ENCODE peak calls at places on chromosomes 6 and 20, in seven cellular contexts. One of them, this sample, is unnamed.

GRCh38 chr6:65155083-65155482 is 551.9 kb downstream of the EYS start:
- DNase-seq in stimulated activated CD4-positive, alpha-beta T cell treated with anti-CD3 and anti-CD28 coated beads, Interleukin-1b, Interleukin-23, amount 100 ng/mL, for 1 hour: no peak
- DNase-seq in neuronal stem cell: no peak
- DNase-seq in activated T-cell treated with anti-CD3 and anti-CD28 coated beads for 4 hours: no peak
- DNase-seq in HFFc6: no peak
- DNase-seq in AG08395: no peak
- DNase-seq in Daoy: no peak
- DNase-seq in this sample: no peak

GRCh38 chr6:89311853-89312531 is 3.1 kb downstream of the GABRR2 start:
- DNase-seq in stimulated activated CD4-positive, alpha-beta T cell treated with anti-CD3 and anti-CD28 coated beads, Interleukin-1b, Interleukin-23, amount 100 ng/mL, for 1 hour: no peak
- DNase-seq in neuronal stem cell: peak; percentile 73
- DNase-seq in activated T-cell treated with anti-CD3 and anti-CD28 coated beads for 4 hours: no peak
- DNase-seq in HFFc6: peak; percentile 66
- DNase-seq in AG08395: peak; percentile 68
- DNase-seq in Daoy: peak; percentile 59
- DNase-seq in this sample: no peak

GRCh38 chr6:79602859-79603258 is 28.3 kb upstream of the SH3BGRL2 start:
- DNase-seq in stimulated activated CD4-positive, alpha-beta T cell treated with anti-CD3 and anti-CD28 coated beads, Interleukin-1b, Interleukin-23, amount 100 ng/mL, for 1 hour: no peak
- DNase-seq in neuronal stem cell: no peak
- DNase-seq in activated T-cell treated with anti-CD3 and anti-CD28 coated beads for 4 hours: no peak
- DNase-seq in HFFc6: no peak
- DNase-seq in AG08395: no peak
- DNase-seq in Daoy: no peak
- DNase-seq in this sample: no peak

GRCh38 chr6:35072051-35072697 is 69.0 kb downstream of the TCP11 start:
- DNase-seq in stimulated activated CD4-positive, alpha-beta T cell treated with anti-CD3 and anti-CD28 coated beads, Interleukin-1b, Interleukin-23, amount 100 ng/mL, for 1 hour: no peak
- DNase-seq in neuronal stem cell: no peak
- DNase-seq in activated T-cell treated with anti-CD3 and anti-CD28 coated beads for 4 hours: no peak
- DNase-seq in HFFc6: no peak
- DNase-seq in AG08395: no peak
- DNase-seq in Daoy: no peak
- DNase-seq in this sample: no peak

GRCh38 chr20:20407891-20408805 is 40.2 kb downstream of the INSM1 start:
- DNase-seq in stimulated activated CD4-positive, alpha-beta T cell treated with anti-CD3 and anti-CD28 coated beads, Interleukin-1b, Interleukin-23, amount 100 ng/mL, for 1 hour: no peak
- DNase-seq in neuronal stem cell: no peak
- DNase-seq in activated T-cell treated with anti-CD3 and anti-CD28 coated beads for 4 hours: no peak
- DNase-seq in HFFc6: peak; percentile 21
- DNase-seq in AG08395: peak; percentile 37
- DNase-seq in Daoy: no peak
- DNase-seq in this sample: no peak

GRCh38 chr6:132391391-132392291 is 9.6 kb downstream of the MOXD1 start:
- DNase-seq in stimulated activated CD4-positive, alpha-beta T cell treated with anti-CD3 and anti-CD28 coated beads, Interleukin-1b, Interleukin-23, amount 100 ng/mL, for 1 hour: no peak
- DNase-seq in neuronal stem cell: peak; percentile 9
- DNase-seq in activated T-cell treated with anti-CD3 and anti-CD28 coated beads for 4 hours: no peak
- DNase-seq in HFFc6: peak; percentile 94
- DNase-seq in AG08395: peak; percentile 83
- DNase-seq in Daoy: peak; percentile 50
- DNase-seq in this sample: no peak

GRCh38 chr6:150881911-150882481 is 16.5 kb downstream of the MTHFD1L start:
- DNase-seq in stimulated activated CD4-positive, alpha-beta T cell treated with anti-CD3 and anti-CD28 coated beads, Interleukin-1b, Interleukin-23, amount 100 ng/mL, for 1 hour: no peak
- DNase-seq in neuronal stem cell: peak; percentile 66
- DNase-seq in activated T-cell treated with anti-CD3 and anti-CD28 coated beads for 4 hours: no peak
- DNase-seq in HFFc6: peak; percentile 97
- DNase-seq in AG08395: peak; percentile 93
- DNase-seq in Daoy: peak; percentile 84
- DNase-seq in this sample: no peak

GRCh38 chr6:38337819-38338465 is 301.8 kb downstream of the BTBD9 start:
- DNase-seq in stimulated activated CD4-positive, alpha-beta T cell treated with anti-CD3 and anti-CD28 coated beads, Interleukin-1b, Interleukin-23, amount 100 ng/mL, for 1 hour: no peak
- DNase-seq in neuronal stem cell: no peak
- DNase-seq in activated T-cell treated with anti-CD3 and anti-CD28 coated beads for 4 hours: no peak
- DNase-seq in HFFc6: peak; percentile 65
- DNase-seq in AG08395: peak; percentile 66
- DNase-seq in Daoy: peak; percentile 48
- DNase-seq in this sample: no peak

GRCh38 chr6:144033816-144034540 is 25.9 kb upstream of the PLAGL1 start:
- DNase-seq in stimulated activated CD4-positive, alpha-beta T cell treated with anti-CD3 and anti-CD28 coated beads, Interleukin-1b, Interleukin-23, amount 100 ng/mL, for 1 hour: no peak
- DNase-seq in neuronal stem cell: no peak
- DNase-seq in activated T-cell treated with anti-CD3 and anti-CD28 coated beads for 4 hours: no peak
- DNase-seq in HFFc6: peak; percentile 80
- DNase-seq in AG08395: peak; percentile 92
- DNase-seq in Daoy: peak; percentile 31
- DNase-seq in this sample: no peak

GRCh38 chr6:2030682-2031244 is 214.6 kb downstream of the GMDS start:
- DNase-seq in stimulated activated CD4-positive, alpha-beta T cell treated with anti-CD3 and anti-CD28 coated beads, Interleukin-1b, Interleukin-23, amount 100 ng/mL, for 1 hour: no peak
- DNase-seq in neuronal stem cell: no peak
- DNase-seq in activated T-cell treated with anti-CD3 and anti-CD28 coated beads for 4 hours: no peak
- DNase-seq in HFFc6: no peak
- DNase-seq in AG08395: no peak
- DNase-seq in Daoy: no peak
- DNase-seq in this sample: no peak

GRCh38 chr20:38083338-38084048 is 49.9 kb downstream of the RPRD1B start:
- DNase-seq in stimulated activated CD4-positive, alpha-beta T cell treated with anti-CD3 and anti-CD28 coated beads, Interleukin-1b, Interleukin-23, amount 100 ng/mL, for 1 hour: no peak
- DNase-seq in neuronal stem cell: no peak
- DNase-seq in activated T-cell treated with anti-CD3 and anti-CD28 coated beads for 4 hours: no peak
- DNase-seq in HFFc6: no peak
- DNase-seq in AG08395: no peak
- DNase-seq in Daoy: no peak
- DNase-seq in this sample: no peak

GRCh38 chr6:31407699-31408098 is 4.3 kb downstream of the MICA start:
- DNase-seq in stimulated activated CD4-positive, alpha-beta T cell treated with anti-CD3 and anti-CD28 coated beads, Interleukin-1b, Interleukin-23, amount 100 ng/mL, for 1 hour: no peak
- DNase-seq in neuronal stem cell: no peak
- DNase-seq in activated T-cell treated with anti-CD3 and anti-CD28 coated beads for 4 hours: no peak
- DNase-seq in HFFc6: peak; percentile 81
- DNase-seq in AG08395: peak; percentile 23
- DNase-seq in Daoy: peak; percentile 41
- DNase-seq in this sample: no peak

GRCh38 chr20:37343212-37343993 is 2.5 kb upstream of the SRC start:
- DNase-seq in stimulated activated CD4-positive, alpha-beta T cell treated with anti-CD3 and anti-CD28 coated beads, Interleukin-1b, Interleukin-23, amount 100 ng/mL, for 1 hour: no peak
- DNase-seq in neuronal stem cell: no peak
- DNase-seq in activated T-cell treated with anti-CD3 and anti-CD28 coated beads for 4 hours: no peak
- DNase-seq in HFFc6: no peak
- DNase-seq in AG08395: no peak
- DNase-seq in Daoy: no peak
- DNase-seq in this sample: no peak

GRCh38 chr6:50826803-50827202 is 8.1 kb downstream of the TFAP2B start:
- DNase-seq in stimulated activated CD4-positive, alpha-beta T cell treated with anti-CD3 and anti-CD28 coated beads, Interleukin-1b, Interleukin-23, amount 100 ng/mL, for 1 hour: no peak
- DNase-seq in neuronal stem cell: no peak
- DNase-seq in activated T-cell treated with anti-CD3 and anti-CD28 coated beads for 4 hours: no peak
- DNase-seq in HFFc6: no peak
- DNase-seq in AG08395: no peak
- DNase-seq in Daoy: no peak
- DNase-seq in this sample: no peak

GRCh38 chr20:31870703-31871601 is 518 bp downstream of the TTLL9 start:
- DNase-seq in stimulated activated CD4-positive, alpha-beta T cell treated with anti-CD3 and anti-CD28 coated beads, Interleukin-1b, Interleukin-23, amount 100 ng/mL, for 1 hour: no peak
- DNase-seq in neuronal stem cell: no peak
- DNase-seq in activated T-cell treated with anti-CD3 and anti-CD28 coated beads for 4 hours: no peak
- DNase-seq in HFFc6: no peak
- DNase-seq in AG08395: no peak
- DNase-seq in Daoy: no peak
- DNase-seq in this sample: no peak

GRCh38 chr6:43669050-43669921 is 18.3 kb downstream of the MRPS18A start:
- DNase-seq in stimulated activated CD4-positive, alpha-beta T cell treated with anti-CD3 and anti-CD28 coated beads, Interleukin-1b, Interleukin-23, amount 100 ng/mL, for 1 hour: no peak
- DNase-seq in neuronal stem cell: no peak
- DNase-seq in activated T-cell treated with anti-CD3 and anti-CD28 coated beads for 4 hours: no peak
- DNase-seq in HFFc6: peak; percentile 55
- DNase-seq in AG08395: peak; percentile 79
- DNase-seq in Daoy: peak; percentile 73
- DNase-seq in this sample: no peak

GRCh38 chr6:11493979-11494378 is 43.6 kb upstream of the TMEM170B start:
- DNase-seq in stimulated activated CD4-positive, alpha-beta T cell treated with anti-CD3 and anti-CD28 coated beads, Interleukin-1b, Interleukin-23, amount 100 ng/mL, for 1 hour: no peak
- DNase-seq in neuronal stem cell: no peak
- DNase-seq in activated T-cell treated with anti-CD3 and anti-CD28 coated beads for 4 hours: no peak
- DNase-seq in HFFc6: no peak
- DNase-seq in AG08395: no peak
- DNase-seq in Daoy: peak; percentile 64
- DNase-seq in this sample: no peak

GRCh38 chr20:46899619-46900018 is 5.0 kb downstream of the EYA2 start:
- DNase-seq in stimulated activated CD4-positive, alpha-beta T cell treated with anti-CD3 and anti-CD28 coated beads, Interleukin-1b, Interleukin-23, amount 100 ng/mL, for 1 hour: no peak
- DNase-seq in neuronal stem cell: no peak
- DNase-seq in activated T-cell treated with anti-CD3 and anti-CD28 coated beads for 4 hours: no peak
- DNase-seq in HFFc6: no peak
- DNase-seq in AG08395: no peak
- DNase-seq in Daoy: no peak
- DNase-seq in this sample: no peak

GRCh38 chr6:89148016-89148750 is 2.3 kb downstream of the PM20D2 start:
- DNase-seq in stimulated activated CD4-positive, alpha-beta T cell treated with anti-CD3 and anti-CD28 coated beads, Interleukin-1b, Interleukin-23, amount 100 ng/mL, for 1 hour: no peak
- DNase-seq in neuronal stem cell: no peak
- DNase-seq in activated T-cell treated with anti-CD3 and anti-CD28 coated beads for 4 hours: peak; percentile 28
- DNase-seq in HFFc6: no peak
- DNase-seq in AG08395: no peak
- DNase-seq in Daoy: peak; percentile 55
- DNase-seq in this sample: no peak

GRCh38 chr6:76230711-76231110 is 158.2 kb upstream of the IMPG1 start:
- DNase-seq in stimulated activated CD4-positive, alpha-beta T cell treated with anti-CD3 and anti-CD28 coated beads, Interleukin-1b, Interleukin-23, amount 100 ng/mL, for 1 hour: no peak
- DNase-seq in neuronal stem cell: no peak
- DNase-seq in activated T-cell treated with anti-CD3 and anti-CD28 coated beads for 4 hours: no peak
- DNase-seq in HFFc6: no peak
- DNase-seq in AG08395: no peak
- DNase-seq in Daoy: no peak
- DNase-seq in this sample: no peak

GRCh38 chr20:31606928-31607639 is 2.0 kb downstream of the ID1 start:
- DNase-seq in stimulated activated CD4-positive, alpha-beta T cell treated with anti-CD3 and anti-CD28 coated beads, Interleukin-1b, Interleukin-23, amount 100 ng/mL, for 1 hour: no peak
- DNase-seq in neuronal stem cell: no peak
- DNase-seq in activated T-cell treated with anti-CD3 and anti-CD28 coated beads for 4 hours: no peak
- DNase-seq in HFFc6: peak; percentile 88
- DNase-seq in AG08395: peak; percentile 59
- DNase-seq in Daoy: peak; percentile 77
- DNase-seq in this sample: no peak

GRCh38 chr6:5671162-5671561 is 335.6 kb downstream of the NRN1 start:
- DNase-seq in stimulated activated CD4-positive, alpha-beta T cell treated with anti-CD3 and anti-CD28 coated beads, Interleukin-1b, Interleukin-23, amount 100 ng/mL, for 1 hour: no peak
- DNase-seq in neuronal stem cell: no peak
- DNase-seq in activated T-cell treated with anti-CD3 and anti-CD28 coated beads for 4 hours: no peak
- DNase-seq in HFFc6: no peak
- DNase-seq in AG08395: peak; percentile 55
- DNase-seq in Daoy: peak; percentile 29
- DNase-seq in this sample: no peak

GRCh38 chr6:152636675-152637421 is at the start of gene SYNE1:
- DNase-seq in stimulated activated CD4-positive, alpha-beta T cell treated with anti-CD3 and anti-CD28 coated beads, Interleukin-1b, Interleukin-23, amount 100 ng/mL, for 1 hour: no peak
- DNase-seq in neuronal stem cell: peak; percentile 35
- DNase-seq in activated T-cell treated with anti-CD3 and anti-CD28 coated beads for 4 hours: no peak
- DNase-seq in HFFc6: no peak
- DNase-seq in AG08395: peak; percentile 53
- DNase-seq in Daoy: peak; percentile 7
- DNase-seq in this sample: peak; percentile 18

GRCh38 chr6:149032318-149032598 is 285.3 kb upstream of the TAB2 start:
- DNase-seq in stimulated activated CD4-positive, alpha-beta T cell treated with anti-CD3 and anti-CD28 coated beads, Interleukin-1b, Interleukin-23, amount 100 ng/mL, for 1 hour: no peak
- DNase-seq in neuronal stem cell: no peak
- DNase-seq in activated T-cell treated with anti-CD3 and anti-CD28 coated beads for 4 hours: no peak
- DNase-seq in HFFc6: no peak
- DNase-seq in AG08395: no peak
- DNase-seq in Daoy: no peak
- DNase-seq in this sample: no peak

GRCh38 chr6:15682965-15683822 is 20.4 kb upstream of the DTNBP1 start:
- DNase-seq in stimulated activated CD4-positive, alpha-beta T cell treated with anti-CD3 and anti-CD28 coated beads, Interleukin-1b, Interleukin-23, amount 100 ng/mL, for 1 hour: no peak
- DNase-seq in neuronal stem cell: no peak
- DNase-seq in activated T-cell treated with anti-CD3 and anti-CD28 coated beads for 4 hours: no peak
- DNase-seq in HFFc6: no peak
- DNase-seq in AG08395: no peak
- DNase-seq in Daoy: no peak
- DNase-seq in this sample: no peak

GRCh38 chr6:161003336-161003735 is 11.8 kb downstream of the MAP3K4 start:
- DNase-seq in stimulated activated CD4-positive, alpha-beta T cell treated with anti-CD3 and anti-CD28 coated beads, Interleukin-1b, Interleukin-23, amount 100 ng/mL, for 1 hour: no peak
- DNase-seq in neuronal stem cell: no peak
- DNase-seq in activated T-cell treated with anti-CD3 and anti-CD28 coated beads for 4 hours: no peak
- DNase-seq in HFFc6: no peak
- DNase-seq in AG08395: no peak
- DNase-seq in Daoy: no peak
- DNase-seq in this sample: no peak